ENCODE peak calls at places on chromosomes 16 and 17, in nine cellular contexts. One of them, this sample, is unnamed.

GRCh38 chr17:16568541-16569357 is at the start of gene ZNF287:
- DNase-seq in NCI-H510A treated with DMSO at 0.1 percent for 48 hours: peak
- DNase-seq in left ventricle myocardium inferior: peak
- DNase-seq in naive thymus-derived CD8-positive, alpha-beta T cell: peak
- DNase-seq in T-cell: peak
- DNase-seq in hippocampal formation: peak
- DNase-seq in breast epithelium: peak
- DNase-seq in NCI-H1436 treated with DMSO at 0.1 percent for 48 hours: peak
- DNase-seq in NCI-H524 treated with DMSO at 0.1 percent for 48 hours: peak
- DNase-seq in this sample: peak

GRCh38 chr17:33910200-33910857 is 344.8 kb upstream of the CCL2 start:
- DNase-seq in NCI-H510A treated with DMSO at 0.1 percent for 48 hours: no peak
- DNase-seq in left ventricle myocardium inferior: no peak
- DNase-seq in naive thymus-derived CD8-positive, alpha-beta T cell: no peak
- DNase-seq in T-cell: no peak
- DNase-seq in hippocampal formation: no peak
- DNase-seq in breast epithelium: no peak
- DNase-seq in NCI-H1436 treated with DMSO at 0.1 percent for 48 hours: no peak
- DNase-seq in NCI-H524 treated with DMSO at 0.1 percent for 48 hours: no peak
- DNase-seq in this sample: no peak

GRCh38 chr16:62829615-62830014 is 793.4 kb upstream of the CDH8 start:
- DNase-seq in NCI-H510A treated with DMSO at 0.1 percent for 48 hours: no peak
- DNase-seq in left ventricle myocardium inferior: no peak
- DNase-seq in naive thymus-derived CD8-positive, alpha-beta T cell: no peak
- DNase-seq in T-cell: no peak
- DNase-seq in hippocampal formation: no peak
- DNase-seq in breast epithelium: no peak
- DNase-seq in NCI-H1436 treated with DMSO at 0.1 percent for 48 hours: no peak
- DNase-seq in NCI-H524 treated with DMSO at 0.1 percent for 48 hours: no peak
- DNase-seq in this sample: no peak

GRCh38 chr17:7019839-7020519 is 2.9 kb upstream of the BCL6B start:
- DNase-seq in NCI-H510A treated with DMSO at 0.1 percent for 48 hours: no peak
- DNase-seq in left ventricle myocardium inferior: no peak
- DNase-seq in naive thymus-derived CD8-positive, alpha-beta T cell: no peak
- DNase-seq in T-cell: no peak
- DNase-seq in hippocampal formation: no peak
- DNase-seq in breast epithelium: no peak
- DNase-seq in NCI-H1436 treated with DMSO at 0.1 percent for 48 hours: no peak
- DNase-seq in NCI-H524 treated with DMSO at 0.1 percent for 48 hours: no peak
- DNase-seq in this sample: no peak

GRCh38 chr17:44761932-44762810 is 3.4 kb downstream of the ADAM11 start:
- DNase-seq in NCI-H510A treated with DMSO at 0.1 percent for 48 hours: no peak
- DNase-seq in left ventricle myocardium inferior: no peak
- DNase-seq in naive thymus-derived CD8-positive, alpha-beta T cell: no peak
- DNase-seq in T-cell: no peak
- DNase-seq in hippocampal formation: no peak
- DNase-seq in breast epithelium: no peak
- DNase-seq in NCI-H1436 treated with DMSO at 0.1 percent for 48 hours: no peak
- DNase-seq in NCI-H524 treated with DMSO at 0.1 percent for 48 hours: no peak
- DNase-seq in this sample: no peak

GRCh38 chr17:74579910-74580309 is 12.2 kb downstream of the CD300LD start:
- DNase-seq in NCI-H510A treated with DMSO at 0.1 percent for 48 hours: no peak
- DNase-seq in left ventricle myocardium inferior: no peak
- DNase-seq in naive thymus-derived CD8-positive, alpha-beta T cell: no peak
- DNase-seq in T-cell: no peak
- DNase-seq in hippocampal formation: no peak
- DNase-seq in breast epithelium: no peak
- DNase-seq in NCI-H1436 treated with DMSO at 0.1 percent for 48 hours: no peak
- DNase-seq in NCI-H524 treated with DMSO at 0.1 percent for 48 hours: no peak
- DNase-seq in this sample: no peak

GRCh38 chr16:85944572-85945423 is 45.8 kb downstream of the IRF8 start:
- DNase-seq in NCI-H510A treated with DMSO at 0.1 percent for 48 hours: no peak
- DNase-seq in left ventricle myocardium inferior: no peak
- DNase-seq in naive thymus-derived CD8-positive, alpha-beta T cell: no peak
- DNase-seq in T-cell: no peak
- DNase-seq in hippocampal formation: no peak
- DNase-seq in breast epithelium: no peak
- DNase-seq in NCI-H1436 treated with DMSO at 0.1 percent for 48 hours: no peak
- DNase-seq in NCI-H524 treated with DMSO at 0.1 percent for 48 hours: no peak
- DNase-seq in this sample: no peak

GRCh38 chr16:84616515-84616914 is 1.4 kb downstream of the COTL1 start:
- DNase-seq in NCI-H510A treated with DMSO at 0.1 percent for 48 hours: no peak
- DNase-seq in left ventricle myocardium inferior: no peak
- DNase-seq in naive thymus-derived CD8-positive, alpha-beta T cell: no peak
- DNase-seq in T-cell: no peak
- DNase-seq in hippocampal formation: no peak
- DNase-seq in breast epithelium: no peak
- DNase-seq in NCI-H1436 treated with DMSO at 0.1 percent for 48 hours: no peak
- DNase-seq in NCI-H524 treated with DMSO at 0.1 percent for 48 hours: no peak
- DNase-seq in this sample: no peak

GRCh38 chr17:33234930-33235685 is 58.0 kb downstream of the ASIC2 start:
- DNase-seq in NCI-H510A treated with DMSO at 0.1 percent for 48 hours: no peak
- DNase-seq in left ventricle myocardium inferior: peak
- DNase-seq in naive thymus-derived CD8-positive, alpha-beta T cell: no peak
- DNase-seq in T-cell: no peak
- DNase-seq in hippocampal formation: no peak
- DNase-seq in breast epithelium: no peak
- DNase-seq in NCI-H1436 treated with DMSO at 0.1 percent for 48 hours: no peak
- DNase-seq in NCI-H524 treated with DMSO at 0.1 percent for 48 hours: no peak
- DNase-seq in this sample: no peak